ENCODE peak calls at places on chromosomes 13 and 19, in seven cellular contexts. Z is stimulated activated CD8-positive, alpha-beta memory T cell treated with anti-CD3 and anti-CD28 coated beads, Interleukin-2, amount 100 ng/mL, for 1 hour; R is cardiac fibroblast; O is stimulated activated CD4-positive, alpha-beta T cell treated with anti-CD3 and anti-CD28 coated beads, Interleukin-1b, Interleukin-23, amount 100 ng/mL, for 4 hours; I is thoracic aorta; N is head of caudate nucleus; T is ACHN. X is an unnamed sample.

GRCh38 chr19:47813304-47813994 is 8.3 kb upstream of the CRX start:
- DNase-seq in Z (peak), R (peak), O (peak), I (no peak), N (peak), T (peak), X (peak)

GRCh38 chr19:35509018-35509652 is 4.3 kb downstream of the DMKN start:
- DNase-seq in Z (peak), R (no peak), O (peak), I (no peak), N (peak), T (peak), X (no peak)

GRCh38 chr19:4533835-4534424 is 1.1 kb downstream of the PLIN5 start:
- DNase-seq in Z (no peak), R (no peak), O (no peak), I (no peak), N (no peak), T (no peak), X (no peak)

GRCh38 chr13:40609972-40610726 is 56.3 kb downstream of the FOXO1 start:
- DNase-seq in Z (no peak), R (no peak), O (no peak), I (no peak), N (no peak), T (no peak), X (no peak)

GRCh38 chr13:28321751-28322150 is 173.2 kb downstream of the FLT1 start:
- DNase-seq in Z (no peak), R (no peak), O (no peak), I (no peak), N (no peak), T (no peak), X (no peak)

GRCh38 chr19:39408392-39409206 is 2.0 kb downstream of the ZFP36 start:
- DNase-seq in Z (no peak), R (peak), O (no peak), I (no peak), N (peak), T (no peak), X (peak)

GRCh38 chr19:47107953-47108746 is 5.4 kb downstream of the ZC3H4 start:
- DNase-seq in Z (no peak), R (peak), O (no peak), I (no peak), N (no peak), T (no peak), X (peak)

GRCh38 chr13:111066544-111066943 is 48.6 kb upstream of the ARHGEF7 start:
- DNase-seq in Z (no peak), R (no peak), O (no peak), I (no peak), N (no peak), T (no peak), X (no peak)

GRCh38 chr19:57338798-57339378 is 12.2 kb upstream of the ZNF304 start:
- DNase-seq in Z (no peak), R (no peak), O (no peak), I (no peak), N (no peak), T (no peak), X (peak)

GRCh38 chr19:56836059-56836458 is 4.5 kb downstream of the PEG3 start:
- DNase-seq in Z (no peak), R (no peak), O (no peak), I (no peak), N (no peak), T (no peak), X (no peak)

GRCh38 chr13:112894673-112895481 is 74.1 kb upstream of the MCF2L start:
- DNase-seq in Z (no peak), R (no peak), O (no peak), I (no peak), N (no peak), T (no peak), X (no peak)

GRCh38 chr13:106310450-106310849 is 225.0 kb downstream of the EFNB2 start:
- DNase-seq in Z (no peak), R (no peak), O (no peak), I (no peak), N (no peak), T (no peak), X (no peak)